ENCODE peak calls at places on chromosomes 2 and 18, in six cellular contexts. One of them, this sample, is unnamed.

GRCh38 chr2:43238176-43238575 is 11.8 kb upstream of the ZFP36L2 start:
- DNase-seq in IMR-90: peak; percentile 15
- DNase-seq in HCT116: no peak
- DNase-seq in fibroblast of lung: peak; percentile 17
- DNase-seq in GM23338: no peak
- DNase-seq in neural progenitor cell: no peak
- DNase-seq in this sample: no peak

GRCh38 chr2:134522856-134523460 is 195.8 kb downstream of the TMEM163 start:
- DNase-seq in IMR-90: no peak
- DNase-seq in HCT116: no peak
- DNase-seq in fibroblast of lung: no peak
- DNase-seq in GM23338: no peak
- DNase-seq in neural progenitor cell: no peak
- DNase-seq in this sample: no peak

GRCh38 chr2:3487432-3487831 is 31.9 kb downstream of the ADI1 start:
- DNase-seq in IMR-90: no peak
- DNase-seq in HCT116: no peak
- DNase-seq in fibroblast of lung: no peak
- DNase-seq in GM23338: no peak
- DNase-seq in neural progenitor cell: no peak
- DNase-seq in this sample: no peak

GRCh38 chr2:113157897-113158753 is 15.6 kb upstream of the PSD4 start:
- DNase-seq in IMR-90: peak; percentile 26
- DNase-seq in HCT116: no peak
- DNase-seq in fibroblast of lung: peak; percentile 40
- DNase-seq in GM23338: no peak
- DNase-seq in neural progenitor cell: no peak
- DNase-seq in this sample: no peak

GRCh38 chr2:231397011-231397927 is 1.8 kb downstream of the B3GNT7 start:
- DNase-seq in IMR-90: no peak
- DNase-seq in HCT116: no peak
- DNase-seq in fibroblast of lung: no peak
- DNase-seq in GM23338: no peak
- DNase-seq in neural progenitor cell: no peak
- DNase-seq in this sample: no peak

GRCh38 chr2:15711126-15711860 is 119.6 kb downstream of the DDX1 start:
- DNase-seq in IMR-90: no peak
- DNase-seq in HCT116: no peak
- DNase-seq in fibroblast of lung: no peak
- DNase-seq in GM23338: no peak
- DNase-seq in neural progenitor cell: no peak
- DNase-seq in this sample: no peak

GRCh38 chr18:75799449-75800330 is 372.2 kb upstream of the SMIM21 start:
- DNase-seq in IMR-90: no peak
- DNase-seq in HCT116: no peak
- DNase-seq in fibroblast of lung: no peak
- DNase-seq in GM23338: no peak
- DNase-seq in neural progenitor cell: no peak
- DNase-seq in this sample: no peak

GRCh38 chr2:38654495-38655381 is 11.2 kb upstream of the GALM start:
- DNase-seq in IMR-90: no peak
- DNase-seq in HCT116: no peak
- DNase-seq in fibroblast of lung: no peak
- DNase-seq in GM23338: no peak
- DNase-seq in neural progenitor cell: no peak
- DNase-seq in this sample: no peak

GRCh38 chr18:42583197-42583776 is 532.2 kb downstream of the RIT2 start:
- DNase-seq in IMR-90: no peak
- DNase-seq in HCT116: no peak
- DNase-seq in fibroblast of lung: no peak
- DNase-seq in GM23338: no peak
- DNase-seq in neural progenitor cell: no peak
- DNase-seq in this sample: no peak

GRCh38 chr2:190637903-190638618 is 10.8 kb upstream of the NAB1 start:
- DNase-seq in IMR-90: no peak
- DNase-seq in HCT116: no peak
- DNase-seq in fibroblast of lung: no peak
- DNase-seq in GM23338: no peak
- DNase-seq in neural progenitor cell: no peak
- DNase-seq in this sample: no peak

GRCh38 chr2:210445116-210445707 is 31.3 kb downstream of the LANCL1 start:
- DNase-seq in IMR-90: peak; percentile 27
- DNase-seq in HCT116: peak; percentile 6
- DNase-seq in fibroblast of lung: peak; percentile 48
- DNase-seq in GM23338: peak; percentile 58
- DNase-seq in neural progenitor cell: peak; percentile 20
- DNase-seq in this sample: peak; percentile 37

GRCh38 chr2:224155896-224156295 is 116.8 kb upstream of the SERPINE2 start:
- DNase-seq in IMR-90: peak; percentile 30
- DNase-seq in HCT116: no peak
- DNase-seq in fibroblast of lung: no peak
- DNase-seq in GM23338: no peak
- DNase-seq in neural progenitor cell: no peak
- DNase-seq in this sample: no peak

GRCh38 chr2:85183481-85183880 is 50.3 kb downstream of the TCF7L1 start:
- DNase-seq in IMR-90: peak; percentile 82
- DNase-seq in HCT116: no peak
- DNase-seq in fibroblast of lung: peak; percentile 32
- DNase-seq in GM23338: no peak
- DNase-seq in neural progenitor cell: no peak
- DNase-seq in this sample: no peak

GRCh38 chr2:234686088-234686890 is 189.4 kb upstream of the ARL4C start:
- DNase-seq in IMR-90: no peak
- DNase-seq in HCT116: no peak
- DNase-seq in fibroblast of lung: no peak
- DNase-seq in GM23338: peak; percentile 95
- DNase-seq in neural progenitor cell: peak; percentile 85
- DNase-seq in this sample: no peak

GRCh38 chr18:12518832-12519534 is 111.3 kb downstream of the PRELID3A start:
- DNase-seq in IMR-90: peak; percentile 13
- DNase-seq in HCT116: no peak
- DNase-seq in fibroblast of lung: no peak
- DNase-seq in GM23338: no peak
- DNase-seq in neural progenitor cell: no peak
- DNase-seq in this sample: no peak
- H3K4me3 ChIP-seq in IMR-90: no peak overlapping the region
- H3K4me3 ChIP-seq in HCT116: no peak overlapping the region
- H3K4me3 ChIP-seq in fibroblast of lung: no peak overlapping the region
- H3K4me3 ChIP-seq in GM23338: no peak overlapping the region
- H3K4me3 ChIP-seq in neural progenitor cell: no peak overlapping the region
- H3K4me3 ChIP-seq in this sample: no peak overlapping the region

DNA sequence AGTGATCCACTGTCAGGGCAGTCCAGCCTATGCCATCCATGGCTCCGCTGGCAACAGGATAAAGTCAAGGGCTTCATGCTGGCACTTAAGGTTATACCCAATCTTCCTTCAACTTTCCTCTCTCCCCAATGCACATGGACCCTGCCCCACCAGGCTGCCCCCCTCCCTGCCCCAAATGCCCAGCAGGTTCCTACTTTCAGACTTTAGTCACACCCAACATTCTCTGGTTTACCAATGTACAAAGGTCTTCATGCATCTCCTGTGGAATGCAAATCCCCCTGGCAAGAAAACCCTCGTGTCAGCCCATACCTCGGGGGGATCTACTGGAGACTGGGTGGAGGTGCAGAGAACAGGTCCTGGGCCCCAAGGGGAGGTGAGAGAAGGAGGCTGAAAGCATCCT is 59.3 kb downstream of the MCFD2 start:
- DNase-seq in IMR-90: no peak
- DNase-seq in HCT116: no peak
- DNase-seq in fibroblast of lung: no peak
- DNase-seq in GM23338: no peak
- DNase-seq in neural progenitor cell: no peak
- DNase-seq in this sample: no peak
- H3K27ac ChIP-seq in IMR-90: peak overlapping the region; percentile 76
- H3K27ac ChIP-seq in HCT116: peak overlapping the region; percentile 95
- H3K27ac ChIP-seq in fibroblast of lung: peak overlapping the region; percentile 84
- H3K27ac ChIP-seq in GM23338: no peak overlapping the region
- H3K27ac ChIP-seq in neural progenitor cell: no peak overlapping the region
- H3K27ac ChIP-seq in this sample: no peak overlapping the region

GRCh38 chr2:182522428-182522896 is 95.6 kb upstream of the PDE1A start:
- DNase-seq in IMR-90: no peak
- DNase-seq in HCT116: no peak
- DNase-seq in fibroblast of lung: no peak
- DNase-seq in GM23338: no peak
- DNase-seq in neural progenitor cell: peak; percentile 49
- DNase-seq in this sample: no peak
- H2AFZ ChIP-seq in IMR-90: peak overlapping the region; percentile 64
- H2AFZ ChIP-seq in HCT116: no peak overlapping the region
- H2AFZ ChIP-seq in fibroblast of lung: peak overlapping the region; percentile 81
- H2AFZ ChIP-seq in GM23338: no peak overlapping the region
- H2AFZ ChIP-seq in neural progenitor cell: peak overlapping the region; percentile 11
- H2AFZ ChIP-seq in this sample: no peak overlapping the region

DNA sequence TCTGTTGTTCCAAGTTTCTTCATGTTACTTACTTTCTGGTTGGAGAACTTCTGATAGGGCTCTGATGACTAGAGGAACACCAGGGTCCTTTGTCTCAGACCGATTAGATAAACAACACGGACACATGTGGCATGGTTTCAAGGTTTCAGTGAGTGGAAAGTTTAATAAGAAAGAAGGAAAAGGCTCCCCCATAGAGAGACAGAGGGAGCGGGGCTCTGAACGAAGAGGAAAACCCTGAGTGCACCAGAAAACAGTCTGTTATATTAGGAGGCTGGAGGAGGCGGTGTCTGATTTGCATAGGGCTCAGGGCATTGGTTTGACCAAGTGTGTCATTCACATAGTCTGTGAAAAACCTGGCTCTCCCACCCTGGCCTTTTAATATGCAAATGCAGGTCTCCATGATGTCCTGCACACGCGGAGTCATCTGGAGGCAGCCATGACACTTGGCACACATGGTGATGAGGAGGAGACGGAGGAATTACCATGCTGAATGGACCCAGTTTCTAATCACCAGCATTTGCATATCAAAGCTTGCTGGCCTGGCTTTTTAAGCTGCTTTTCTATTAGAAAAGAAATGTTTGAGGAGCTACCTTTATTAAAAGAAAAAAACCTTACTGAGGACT is 94.2 kb downstream of the PTPN4 start:
- DNase-seq in IMR-90: no peak
- DNase-seq in HCT116: no peak
- DNase-seq in fibroblast of lung: no peak
- DNase-seq in GM23338: peak; percentile 51
- DNase-seq in neural progenitor cell: peak; percentile 42
- DNase-seq in this sample: no peak
- H3K4me3 ChIP-seq in IMR-90: no peak overlapping the region
- H3K4me3 ChIP-seq in HCT116: no peak overlapping the region
- H3K4me3 ChIP-seq in fibroblast of lung: no peak overlapping the region
- H3K4me3 ChIP-seq in GM23338: peak overlapping the region; percentile 18
- H3K4me3 ChIP-seq in neural progenitor cell: no peak overlapping the region
- H3K4me3 ChIP-seq in this sample: no peak overlapping the region

DNA sequence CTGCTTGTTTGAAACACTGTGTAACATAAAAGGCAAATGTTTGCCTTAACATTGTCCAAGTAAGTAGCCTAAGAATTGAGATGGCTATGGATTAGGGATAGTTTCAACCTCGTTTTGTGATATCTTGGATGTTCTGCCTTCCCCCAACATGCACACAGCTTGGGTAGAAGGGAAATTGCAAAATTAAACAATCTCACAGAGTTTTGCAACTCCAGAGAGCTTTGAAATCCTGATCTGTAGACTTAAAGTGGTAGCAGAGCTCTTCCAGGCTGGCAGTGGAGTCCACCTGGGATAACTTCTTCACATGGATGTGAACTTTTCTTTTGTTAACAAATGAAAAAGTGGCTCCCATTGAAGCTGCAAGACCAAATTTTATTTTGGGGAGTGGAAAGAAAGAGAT is 59.6 kb downstream of the CHRNA1 start:
- DNase-seq in IMR-90: no peak
- DNase-seq in HCT116: no peak
- DNase-seq in fibroblast of lung: no peak
- DNase-seq in GM23338: no peak
- DNase-seq in neural progenitor cell: no peak
- DNase-seq in this sample: no peak
- H3K27ac ChIP-seq in IMR-90: no peak overlapping the region
- H3K27ac ChIP-seq in HCT116: no peak overlapping the region
- H3K27ac ChIP-seq in fibroblast of lung: no peak overlapping the region
- H3K27ac ChIP-seq in GM23338: no peak overlapping the region
- H3K27ac ChIP-seq in neural progenitor cell: no peak overlapping the region
- H3K27ac ChIP-seq in this sample: no peak overlapping the region

This sample was measured in OCI-LY7.